ENCODE peak calls at places on chromosomes 1 and 21, in ten cellular contexts. N is hypothalamus, O is tibial artery, Q is suprapubic skin, S is H9, J is endothelial cell of umbilical vein, F is breast epithelium, L is T-helper 2 cell, E is NCI-H1105 treated with DMSO at 0.1 percent for 48 hours, G is endothelial cell. P is an unnamed sample.

GRCh38 chr1:185342017-185342416 is 25.0 kb upstream of the IVNS1ABP start:
- DNase-seq in E (no peak), F (no peak), L (no peak), O (no peak), N (no peak), Q (no peak), G (no peak), J (no peak), S (no peak), P (no peak)

GRCh38 chr1:59595774-59596173 is 219.0 kb upstream of the HOOK1 start:
- DNase-seq in F (no peak), G (no peak), L (no peak), J (peak; percentile 80), Q (no peak), S (no peak), E (no peak), N (no peak), O (no peak), P (no peak)

GRCh38 chr1:94539496-94539895 is 2.1 kb downstream of the F3 start:
- DNase-seq in L (no peak), E (no peak), S (no peak), O (peak; percentile 71), J (no peak), Q (no peak), G (no peak), N (no peak), F (no peak), P (no peak)

GRCh38 chr1:38140025-38140487 is 93.5 kb upstream of the POU3F1 start:
- DNase-seq in S (peak; percentile 69), L (no peak), G (no peak), F (no peak), O (no peak), N (no peak), Q (no peak), E (no peak), J (no peak), P (no peak)

GRCh38 chr21:37787456-37787855 is 128.8 kb downstream of the KCNJ6 start:
- DNase-seq in O (no peak), S (no peak), L (no peak), N (no peak), Q (no peak), F (no peak), E (no peak), G (no peak), J (peak; percentile 76), P (no peak)

GRCh38 chr1:173002891-173003582 is 47.7 kb downstream of the TNFSF18 start:
- DNase-seq in O (no peak), Q (peak; percentile 66), N (no peak), S (no peak), E (no peak), F (no peak), J (no peak), G (no peak), L (no peak), P (no peak)

GRCh38 chr1:110421159-110421777 is 13.8 kb upstream of the LAMTOR5 start:
- DNase-seq in F (no peak), N (no peak), E (no peak), L (no peak), G (no peak), S (no peak), O (peak; percentile 65), J (no peak), Q (no peak), P (no peak)

GRCh38 chr1:223811634-223812101 is 34.1 kb downstream of the TP53BP2 start:
- DNase-seq in G (no peak), O (no peak), J (peak; percentile 68), E (peak; percentile 11), F (no peak), N (no peak), Q (no peak), S (no peak), L (no peak), P (no peak)

GRCh38 chr1:167373398-167373797 is 144.9 kb downstream of the CD247 start:
- DNase-seq in E (no peak), Q (no peak), J (no peak), N (no peak), F (no peak), S (no peak), G (no peak), L (no peak), O (no peak), P (no peak)

GRCh38 chr1:239814306-239814881 is 277.3 kb upstream of the FMN2 start:
- DNase-seq in J (no peak), E (no peak), G (no peak), S (peak; percentile 82), O (no peak), F (no peak), L (peak; percentile 2), Q (no peak), N (no peak), P (peak; percentile 9)

GRCh38 chr1:174258148-174258550 is 98.8 kb downstream of the RABGAP1L start:
- DNase-seq in E (peak; percentile 57), Q (no peak), N (no peak), S (peak; percentile 36), F (no peak), J (peak; percentile 53), G (peak; percentile 56), L (peak; percentile 3), O (no peak), P (peak; percentile 40)

P was measured in activated CD4-positive, alpha-beta T cell treated with anti-CD3 and anti-CD28 coated beads, Interleukin-2, amount 50 U/mL, for 1 hour.